ENCODE peak calls at places on chromosomes 13 and 19, in four cellular contexts. One of them, this sample, is unnamed.

GRCh38 chr13:42380420-42381164 is 108.6 kb downstream of the AKAP11 start:
- DNase-seq in K562: no peak
- DNase-seq in fibroblast of lung: no peak
- DNase-seq in IMR-90: no peak
- DNase-seq in this sample: no peak

GRCh38 chr13:31968473-31968872 is 63.1 kb upstream of the FRY start:
- DNase-seq in K562: no peak
- DNase-seq in fibroblast of lung: no peak
- DNase-seq in IMR-90: no peak
- DNase-seq in this sample: no peak

GRCh38 chr19:11465605-11466004 is 15.2 kb downstream of the ELAVL3 start:
- DNase-seq in K562: no peak
- DNase-seq in fibroblast of lung: no peak
- DNase-seq in IMR-90: no peak
- DNase-seq in this sample: no peak

GRCh38 chr13:82636119-82636518 is 1246.2 kb downstream of the SLITRK1 start:
- DNase-seq in K562: no peak
- DNase-seq in fibroblast of lung: peak; percentile 2
- DNase-seq in IMR-90: peak; percentile 9
- DNase-seq in this sample: no peak

GRCh38 chr19:4096049-4096892 is 27.7 kb downstream of the MAP2K2 start:
- DNase-seq in K562: no peak
- DNase-seq in fibroblast of lung: no peak
- DNase-seq in IMR-90: no peak
- DNase-seq in this sample: no peak

GRCh38 chr13:51277943-51278342 is 55.7 kb downstream of the FAM124A start:
- DNase-seq in K562: no peak
- DNase-seq in fibroblast of lung: no peak
- DNase-seq in IMR-90: no peak
- DNase-seq in this sample: no peak

GRCh38 chr13:80274643-80275042 is 66.3 kb downstream of the SPRY2 start:
- DNase-seq in K562: no peak
- DNase-seq in fibroblast of lung: no peak
- DNase-seq in IMR-90: peak; percentile 2
- DNase-seq in this sample: peak; percentile 31

GRCh38 chr13:95614641-95615245 is 29.8 kb downstream of the DZIP1 start:
- DNase-seq in K562: no peak
- DNase-seq in fibroblast of lung: peak; percentile 26
- DNase-seq in IMR-90: no peak
- DNase-seq in this sample: no peak

GRCh38 chr13:79662882-79663281 is 181.9 kb downstream of the NDFIP2 start:
- DNase-seq in K562: no peak
- DNase-seq in fibroblast of lung: peak; percentile 20
- DNase-seq in IMR-90: no peak
- DNase-seq in this sample: peak; percentile 42

GRCh38 chr13:78655906-78656305 is 3.0 kb downstream of the OBI1 start:
- DNase-seq in K562: no peak
- DNase-seq in fibroblast of lung: no peak
- DNase-seq in IMR-90: no peak
- DNase-seq in this sample: peak; percentile 79

GRCh38 chr19:51807925-51808324 is 13.0 kb downstream of the FPR3 start:
- DNase-seq in K562: no peak
- DNase-seq in fibroblast of lung: no peak
- DNase-seq in IMR-90: no peak
- DNase-seq in this sample: no peak

GRCh38 chr19:3672575-3672948 is 27.7 kb downstream of the PIP5K1C start:
- DNase-seq in K562: no peak
- DNase-seq in fibroblast of lung: no peak
- DNase-seq in IMR-90: no peak
- DNase-seq in this sample: no peak

GRCh38 chr19:31483226-31483857 is 134.1 kb upstream of the TSHZ3 start:
- DNase-seq in K562: no peak
- DNase-seq in fibroblast of lung: no peak
- DNase-seq in IMR-90: no peak
- DNase-seq in this sample: no peak

GRCh38 chr19:35812220-35813042 is at the start of gene PRODH2:
- DNase-seq in K562: no peak
- DNase-seq in fibroblast of lung: no peak
- DNase-seq in IMR-90: no peak
- DNase-seq in this sample: no peak

GRCh38 chr19:3983936-3984583 is 1.2 kb downstream of the EEF2 start:
- DNase-seq in K562: peak; percentile 53
- DNase-seq in fibroblast of lung: peak; percentile 36
- DNase-seq in IMR-90: peak; percentile 47
- DNase-seq in this sample: peak; percentile 34

GRCh38 chr13:20565120-20565736 is 1.7 kb upstream of the IFT88 start:
- DNase-seq in K562: no peak
- DNase-seq in fibroblast of lung: no peak
- DNase-seq in IMR-90: no peak
- DNase-seq in this sample: peak; percentile 10

GRCh38 chr13:101978546-101979315 is 423.1 kb downstream of the FGF14 start:
- DNase-seq in K562: no peak
- DNase-seq in fibroblast of lung: no peak
- DNase-seq in IMR-90: no peak
- DNase-seq in this sample: no peak

GRCh38 chr19:19042732-19043274 is 9.4 kb downstream of the ARMC6 start:
- DNase-seq in K562: peak; percentile 4
- DNase-seq in fibroblast of lung: no peak
- DNase-seq in IMR-90: no peak
- DNase-seq in this sample: no peak

GRCh38 chr13:25733061-25733491 is 318.7 kb downstream of the SHISA2 start:
- DNase-seq in K562: no peak
- DNase-seq in fibroblast of lung: peak; percentile 85
- DNase-seq in IMR-90: no peak
- DNase-seq in this sample: no peak

GRCh38 chr19:55692681-55693081 is 17.7 kb downstream of the EPN1 start:
- DNase-seq in K562: no peak
- DNase-seq in fibroblast of lung: no peak
- DNase-seq in IMR-90: no peak
- DNase-seq in this sample: no peak

GRCh38 chr19:43607238-43608205 is 4.4 kb upstream of the SRRM5 start:
- DNase-seq in K562: no peak
- DNase-seq in fibroblast of lung: no peak
- DNase-seq in IMR-90: no peak
- DNase-seq in this sample: no peak

GRCh38 chr13:27797228-27797624 is 4.9 kb downstream of the GSX1 start:
- DNase-seq in K562: no peak
- DNase-seq in fibroblast of lung: peak; percentile 15
- DNase-seq in IMR-90: peak; percentile 30
- DNase-seq in this sample: peak; percentile 14

GRCh38 chr19:5851302-5851701 is at the start of gene FUT3:
- DNase-seq in K562: peak; percentile 6
- DNase-seq in fibroblast of lung: no peak
- DNase-seq in IMR-90: no peak
- DNase-seq in this sample: no peak

GRCh38 chr19:27522223-27522622 is 1690.7 kb downstream of the UQCRFS1 start:
- DNase-seq in K562: no peak
- DNase-seq in fibroblast of lung: no peak
- DNase-seq in IMR-90: no peak
- DNase-seq in this sample: no peak

GRCh38 chr13:50645092-50645491 is 198.4 kb downstream of the DLEU7 start:
- DNase-seq in K562: no peak
- DNase-seq in fibroblast of lung: peak; percentile 82
- DNase-seq in IMR-90: no peak
- DNase-seq in this sample: no peak

GRCh38 chr13:42271337-42272114 is 426 bp upstream of the AKAP11 start:
- DNase-seq in K562: peak; percentile 93
- DNase-seq in fibroblast of lung: peak; percentile 98
- DNase-seq in IMR-90: peak; percentile 98
- DNase-seq in this sample: peak; percentile 98

GRCh38 chr13:38053896-38054295 is 184.3 kb upstream of the TRPC4 start:
- DNase-seq in K562: no peak
- DNase-seq in fibroblast of lung: no peak
- DNase-seq in IMR-90: no peak
- DNase-seq in this sample: no peak

GRCh38 chr13:25939961-25940687 is 111.7 kb downstream of the SHISA2 start:
- DNase-seq in K562: no peak
- DNase-seq in fibroblast of lung: no peak
- DNase-seq in IMR-90: no peak
- DNase-seq in this sample: no peak

DNA sequence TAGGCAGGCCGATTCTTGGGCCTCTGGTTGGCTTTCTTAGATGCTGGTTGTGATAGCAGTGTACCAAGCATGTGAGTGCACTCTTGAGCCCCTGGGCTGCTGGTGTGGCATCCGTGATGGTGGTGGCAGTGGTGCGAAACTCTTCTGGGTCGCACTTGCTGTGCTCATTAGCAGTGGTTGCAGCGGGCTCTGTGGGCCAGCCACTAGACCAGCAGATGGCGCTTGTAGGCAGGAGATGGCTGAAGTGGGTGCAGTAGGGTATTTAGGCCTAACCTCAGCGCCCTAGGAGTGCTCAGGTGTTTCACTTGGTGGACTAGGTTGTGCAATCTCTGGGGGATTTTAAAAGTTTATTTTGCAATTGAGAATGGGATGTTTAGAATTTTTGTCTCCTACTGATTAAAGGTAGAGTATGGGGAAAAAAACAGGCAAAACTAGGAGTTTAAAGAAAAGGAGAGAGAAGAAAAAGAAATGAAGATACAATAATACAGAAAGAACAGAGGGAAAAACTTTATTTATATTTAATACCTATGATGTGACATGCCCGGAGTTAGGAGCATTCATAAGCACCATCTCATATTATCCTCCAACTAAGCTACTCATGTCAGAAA is 4.3 kb upstream of the ZNF17 start:
- DNase-seq in K562: peak; percentile 64
- DNase-seq in fibroblast of lung: peak; percentile 16
- DNase-seq in IMR-90: peak; percentile 45
- DNase-seq in this sample: peak; percentile 47
- TF ChIP-seq CTCF in K562: peak; percentile 74
- TF ChIP-seq CTCF in fibroblast of lung: peak; percentile 91
- TF ChIP-seq CTCF in IMR-90: peak; percentile 72
- TF ChIP-seq CTCF in this sample: peak; percentile 75

GRCh38 chr13:21596722-21597121 is 7.2 kb downstream of the MICU2 start:
- DNase-seq in K562: no peak
- DNase-seq in fibroblast of lung: no peak
- DNase-seq in IMR-90: no peak
- DNase-seq in this sample: no peak

GRCh38 chr13:21594715-21595545 is 9.0 kb downstream of the MICU2 start:
- DNase-seq in K562: no peak
- DNase-seq in fibroblast of lung: no peak
- DNase-seq in IMR-90: no peak
- DNase-seq in this sample: no peak

GRCh38 chr13:21590231-21590630 is 13.7 kb downstream of the MICU2 start:
- DNase-seq in K562: no peak
- DNase-seq in fibroblast of lung: no peak
- DNase-seq in IMR-90: peak; percentile 21
- DNase-seq in this sample: no peak

GRCh38 chr13:21595546-21595822 is 8.5 kb downstream of the MICU2 start:
- DNase-seq in K562: no peak
- DNase-seq in fibroblast of lung: no peak
- DNase-seq in IMR-90: no peak
- DNase-seq in this sample: no peak
- H3K4me2 ChIP-seq in K562: no peak overlapping the region
- H3K4me2 ChIP-seq in fibroblast of lung: no peak overlapping the region
- H3K4me2 ChIP-seq in IMR-90: no peak overlapping the region
- H3K4me2 ChIP-seq in this sample: no peak overlapping the region

DNA sequence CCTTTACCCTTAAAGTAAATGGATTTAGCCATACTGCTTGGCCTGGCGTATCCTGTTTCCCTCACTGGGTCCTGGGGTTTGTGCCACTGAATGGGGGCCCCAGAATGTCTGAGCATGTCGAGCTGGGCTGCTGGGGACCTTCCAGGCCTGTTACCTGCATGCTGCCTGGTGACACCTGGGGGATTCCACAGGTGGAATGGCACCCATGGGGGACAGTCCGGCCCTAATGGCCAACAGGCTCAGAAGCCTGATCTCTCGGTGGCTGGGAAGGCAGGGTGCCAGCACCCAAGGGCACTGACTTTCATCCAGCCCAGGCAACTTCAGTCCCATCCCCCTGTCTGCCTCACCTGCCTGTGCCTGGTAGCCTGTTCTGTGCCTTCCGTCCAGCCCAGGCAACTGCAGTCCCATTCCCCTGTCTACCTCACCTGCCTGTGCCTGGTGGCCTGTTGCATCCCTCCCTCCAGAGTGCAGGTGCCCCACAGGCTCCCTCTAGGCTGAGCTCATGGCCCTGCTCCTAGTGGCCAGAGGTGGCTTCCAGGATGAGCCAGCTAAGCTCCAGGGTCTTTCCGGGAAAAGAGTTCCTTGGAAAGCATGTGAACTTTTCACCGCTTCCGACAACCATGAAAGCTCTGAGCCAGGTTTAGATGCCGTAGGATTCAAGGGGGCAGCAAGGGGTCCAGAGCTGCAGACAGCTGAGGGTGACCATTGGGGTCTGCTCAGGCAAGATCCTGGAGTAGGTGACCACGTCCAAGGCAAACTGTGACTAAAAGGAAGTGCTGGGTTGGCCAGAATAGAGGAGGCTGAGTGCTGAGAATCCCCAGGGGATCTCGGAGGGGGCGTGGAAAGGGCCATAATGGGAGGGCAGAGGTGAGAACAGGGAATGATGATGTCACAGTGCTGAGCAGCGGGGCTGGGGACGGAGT is 30.3 kb upstream of the ZNF492 start:
- DNase-seq in K562: no peak
- DNase-seq in fibroblast of lung: no peak
- DNase-seq in IMR-90: no peak
- DNase-seq in this sample: no peak
- H3K9me3 ChIP-seq in K562: peaks cover 1% of the 10 kb centered on the region
- H3K9me3 ChIP-seq in fibroblast of lung: no peaks in the 10 kb centered on the region
- H3K9me3 ChIP-seq in IMR-90: peaks cover 80% of the 10 kb centered on the region
- H3K9me3 ChIP-seq in this sample: peaks cover 5% of the 10 kb centered on the region

DNA sequence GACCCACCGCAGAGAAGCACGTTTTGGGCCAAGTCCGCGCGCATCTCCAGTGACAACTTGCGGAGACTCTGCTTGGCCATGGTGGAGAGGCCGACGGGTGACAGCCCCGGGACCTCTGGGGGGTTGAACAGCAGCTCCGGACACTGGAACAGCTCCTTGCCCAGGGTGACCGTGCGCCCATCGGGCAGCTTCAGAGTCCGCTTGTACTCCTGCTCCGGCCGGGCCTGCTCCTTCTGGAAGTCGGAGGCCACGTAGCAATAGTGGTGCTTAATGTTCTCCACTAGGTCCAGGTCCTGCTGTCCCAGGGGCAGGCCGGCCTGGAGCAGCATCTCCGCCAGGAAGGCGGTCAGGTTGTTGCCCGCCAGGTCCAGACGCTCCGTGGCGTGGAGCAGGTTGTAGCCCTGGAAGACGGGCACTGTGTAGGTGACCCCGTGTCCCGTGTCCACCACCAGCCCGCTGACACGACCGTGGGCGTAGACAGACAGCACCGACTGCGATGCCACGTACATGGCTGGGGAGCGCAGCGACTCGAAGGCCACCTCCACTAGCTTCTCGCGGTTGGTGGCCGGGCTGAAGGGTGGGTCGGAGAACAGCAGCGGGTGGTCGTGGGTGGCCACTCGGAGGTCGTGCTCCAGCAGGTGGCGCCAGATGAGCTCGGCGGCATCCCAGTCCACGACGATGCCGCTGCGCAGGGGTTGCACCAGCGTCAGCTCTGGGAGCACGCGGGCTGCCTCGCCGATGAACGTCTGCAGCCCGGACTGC is 743 bp downstream of the ACTL9 start:
- DNase-seq in K562: peak; percentile 44
- DNase-seq in fibroblast of lung: no peak
- DNase-seq in IMR-90: no peak
- DNase-seq in this sample: no peak
- TF ChIP-seq CTCF in K562: peak; percentile 53
- TF ChIP-seq CTCF in fibroblast of lung: no peak
- TF ChIP-seq CTCF in IMR-90: no peak
- TF ChIP-seq CTCF in this sample: peak; percentile 15

GRCh38 chr19:37951816-37952210 is 44.8 kb downstream of the SIPA1L3 start:
- DNase-seq in K562: no peak
- DNase-seq in fibroblast of lung: no peak
- DNase-seq in IMR-90: no peak
- DNase-seq in this sample: no peak
- H3K4me2 ChIP-seq in K562: no peak overlapping the region
- H3K4me2 ChIP-seq in fibroblast of lung: no peak overlapping the region
- H3K4me2 ChIP-seq in IMR-90: no peak overlapping the region
- H3K4me2 ChIP-seq in this sample: no peak overlapping the region